ENCODE peak calls at places on chromosomes 12 and 14, in seven cellular contexts. One of them, this sample, is unnamed.

GRCh38 chr14:25400607-25401206 is 350.8 kb upstream of the STXBP6 start:
- DNase-seq in WTC11: peak; percentile 49
- DNase-seq in NCI-H345: peak; percentile 71
- DNase-seq in BJ: peak; percentile 2
- DNase-seq in endothelial cell: peak; percentile 57
- DNase-seq in A673: peak; percentile 79
- DNase-seq in retina: peak; percentile 69
- DNase-seq in this sample: no peak

GRCh38 chr14:79436325-79436724 is 775.0 kb downstream of the DIO2 start:
- DNase-seq in WTC11: no peak
- DNase-seq in NCI-H345: no peak
- DNase-seq in BJ: no peak
- DNase-seq in endothelial cell: no peak
- DNase-seq in A673: no peak
- DNase-seq in retina: no peak
- DNase-seq in this sample: no peak

GRCh38 chr12:106721931-106722330 is 52.6 kb upstream of the RIC8B start:
- DNase-seq in WTC11: no peak
- DNase-seq in NCI-H345: no peak
- DNase-seq in BJ: no peak
- DNase-seq in endothelial cell: no peak
- DNase-seq in A673: no peak
- DNase-seq in retina: no peak
- DNase-seq in this sample: no peak

GRCh38 chr12:76274699-76275098 is 73.5 kb downstream of the BBS10 start:
- DNase-seq in WTC11: no peak
- DNase-seq in NCI-H345: no peak
- DNase-seq in BJ: no peak
- DNase-seq in endothelial cell: no peak
- DNase-seq in A673: no peak
- DNase-seq in retina: no peak
- DNase-seq in this sample: peak; percentile 26

GRCh38 chr12:40208707-40209106 is 16.1 kb upstream of the LRRK2 start:
- DNase-seq in WTC11: no peak
- DNase-seq in NCI-H345: no peak
- DNase-seq in BJ: no peak
- DNase-seq in endothelial cell: no peak
- DNase-seq in A673: no peak
- DNase-seq in retina: no peak
- DNase-seq in this sample: no peak

GRCh38 chr12:14284189-14284722 is 81.2 kb upstream of the ATF7IP start:
- DNase-seq in WTC11: no peak
- DNase-seq in NCI-H345: no peak
- DNase-seq in BJ: no peak
- DNase-seq in endothelial cell: no peak
- DNase-seq in A673: no peak
- DNase-seq in retina: peak; percentile 45
- DNase-seq in this sample: no peak

GRCh38 chr14:67485501-67486095 is 2.9 kb downstream of the TMEM229B start:
- DNase-seq in WTC11: no peak
- DNase-seq in NCI-H345: no peak
- DNase-seq in BJ: no peak
- DNase-seq in endothelial cell: peak; percentile 16
- DNase-seq in A673: peak; percentile 21
- DNase-seq in retina: no peak
- DNase-seq in this sample: peak; percentile 11

GRCh38 chr14:22291406-22291805 is 297.6 kb downstream of the DAD1 start:
- DNase-seq in WTC11: no peak
- DNase-seq in NCI-H345: no peak
- DNase-seq in BJ: no peak
- DNase-seq in endothelial cell: no peak
- DNase-seq in A673: no peak
- DNase-seq in retina: no peak
- DNase-seq in this sample: no peak

GRCh38 chr14:89277229-89277628 is 139.8 kb downstream of the FOXN3 start:
- DNase-seq in WTC11: no peak
- DNase-seq in NCI-H345: peak; percentile 97
- DNase-seq in BJ: no peak
- DNase-seq in endothelial cell: no peak
- DNase-seq in A673: no peak
- DNase-seq in retina: no peak
- DNase-seq in this sample: no peak

GRCh38 chr12:20415641-20416040 is 47.3 kb downstream of the PDE3A start:
- DNase-seq in WTC11: no peak
- DNase-seq in NCI-H345: no peak
- DNase-seq in BJ: no peak
- DNase-seq in endothelial cell: no peak
- DNase-seq in A673: no peak
- DNase-seq in retina: no peak
- DNase-seq in this sample: no peak

GRCh38 chr12:56084958-56085543 is 5.1 kb downstream of the ERBB3 start:
- DNase-seq in WTC11: peak; percentile 74
- DNase-seq in NCI-H345: peak; percentile 14
- DNase-seq in BJ: no peak
- DNase-seq in endothelial cell: peak; percentile 61
- DNase-seq in A673: peak; percentile 54
- DNase-seq in retina: no peak
- DNase-seq in this sample: no peak

GRCh38 chr12:98821849-98822248 is 176.8 kb downstream of the APAF1 start:
- DNase-seq in WTC11: no peak
- DNase-seq in NCI-H345: no peak
- DNase-seq in BJ: no peak
- DNase-seq in endothelial cell: no peak
- DNase-seq in A673: no peak
- DNase-seq in retina: no peak
- DNase-seq in this sample: no peak

This sample was measured in GM04503.